ENCODE peak calls at places on chromosomes 6 and 20, in seven cellular contexts. V is skeletal muscle cell; S is iris pigment epithelial cell; P is COLO829; U is stimulated activated CD4-positive, alpha-beta T cell treated with anti-CD3 and anti-CD28 coated beads, Interleukin-2, amount 100 ng/mL, for 24 hours; M is heart left ventricle; O is activated T-cell treated with anti-CD3 and anti-CD28 coated beads for 1 hour. X is an unnamed sample.

GRCh38 chr6:55886185-55886836 is 10.9 kb upstream of the BMP5 start:
- DNase-seq in S (peak), O (no peak), M (no peak), U (no peak), V (no peak), P (peak), X (peak)

GRCh38 chr6:69861986-69862385 is 4.4 kb upstream of the COL19A1 start:
- DNase-seq in U (no peak), O (no peak), V (no peak), S (no peak), M (no peak), P (peak), X (no peak)

GRCh38 chr6:122747573-122747972 is 31.9 kb upstream of the FABP7 start:
- DNase-seq in P (no peak), O (no peak), S (no peak), M (no peak), U (no peak), V (no peak), X (no peak)

GRCh38 chr6:138087549-138087948 is 19.7 kb downstream of the PERP start:
- DNase-seq in O (no peak), V (no peak), M (no peak), U (no peak), P (no peak), S (peak), X (no peak)

GRCh38 chr6:160178271-160178670 is 56.7 kb downstream of the SLC22A1 start:
- DNase-seq in O (no peak), M (no peak), S (peak), P (no peak), V (no peak), U (no peak), X (no peak)

GRCh38 chr6:1749041-1749440 is 139.3 kb downstream of the FOXC1 start:
- DNase-seq in U (no peak), M (no peak), O (no peak), V (no peak), P (no peak), S (no peak), X (no peak)

GRCh38 chr6:142944126-142945066 is 580 bp downstream of the HIVEP2 start:
- DNase-seq in U (peak), O (peak), P (no peak), M (peak), V (peak), S (peak), X (peak)

GRCh38 chr6:96522469-96523009 is 933 bp downstream of the UFL1 start:
- DNase-seq in U (no peak), P (no peak), V (no peak), O (no peak), S (peak), M (no peak), X (peak)

GRCh38 chr6:166257911-166258318 is 50.3 kb downstream of the PRR18 start:
- DNase-seq in O (no peak), M (no peak), U (peak), P (no peak), V (no peak), S (no peak), X (no peak)

GRCh38 chr20:3180319-3180718 is 7.0 kb upstream of the LZTS3 start:
- DNase-seq in V (no peak), P (no peak), S (no peak), O (no peak), U (no peak), M (no peak), X (no peak)

GRCh38 chr20:43975096-43975768 is 60.6 kb downstream of the TOX2 start:
- DNase-seq in V (peak), U (no peak), S (peak), P (peak), M (no peak), O (no peak), X (peak)

GRCh38 chr6:27518881-27519795 is 46.2 kb upstream of the ZNF184 start:
- DNase-seq in M (peak), P (peak), U (peak), V (peak), S (peak), O (peak), X (peak)

GRCh38 chr6:33192671-33193602 is 670 bp upstream of the COL11A2 start:
- DNase-seq in M (peak), S (no peak), P (peak), O (no peak), U (peak), V (no peak), X (no peak)

GRCh38 chr20:41669708-41670263 is 51.6 kb upstream of the CHD6 start:
- DNase-seq in V (no peak), P (no peak), M (no peak), U (no peak), O (no peak), S (peak), X (no peak)

X was measured in foreskin melanocyte.